ENCODE peak calls at places on chromosomes 6 and 20, in four cellular contexts. S, D, N and P are unnamed samples.

GRCh38 chr20:10672579-10673127 is 1.1 kb downstream of the JAG1 start:
- DNase-seq in S (peak), D (peak), N (no peak), P (no peak)

GRCh38 chr6:41214559-41215238 is 13.4 kb upstream of the TREML4 start:
- DNase-seq in S (peak), D (no peak), N (no peak), P (no peak)

GRCh38 chr6:2531426-2532208 is 219.1 kb downstream of the MYLK4 start:
- DNase-seq in S (peak), D (no peak), N (peak), P (peak)

GRCh38 chr20:56017560-56017959 is 12.2 kb upstream of the CBLN4 start:
- DNase-seq in S (no peak), D (no peak), N (peak), P (no peak)

GRCh38 chr20:6708010-6708409 is 59.5 kb upstream of the BMP2 start:
- DNase-seq in S (peak), D (no peak), N (peak), P (peak)

GRCh38 chr6:53526000-53526399 is 18.9 kb downstream of the GCLC start:
- DNase-seq in S (no peak), D (no peak), N (peak), P (no peak)

GRCh38 chr6:16758163-16758975 is 2.9 kb downstream of the ATXN1 start:
- DNase-seq in S (peak), D (peak), N (no peak), P (peak)

GRCh38 chr6:169650241-169650958 is 51.4 kb downstream of the WDR27 start:
- DNase-seq in S (no peak), D (no peak), N (no peak), P (no peak)

GRCh38 chr20:54622338-54623280 is 147.2 kb downstream of the DOK5 start:
- DNase-seq in S (no peak), D (no peak), N (no peak), P (no peak)

GRCh38 chr20:42749548-42749947 is 440.2 kb downstream of the PTPRT start:
- DNase-seq in S (peak), D (no peak), N (no peak), P (no peak)

GRCh38 chr20:62617711-62618483 is 24.4 kb upstream of the SLCO4A1 start:
- DNase-seq in S (peak), D (peak), N (peak), P (no peak)

GRCh38 chr20:14384820-14385740 is 47.7 kb upstream of the FLRT3 start:
- DNase-seq in S (no peak), D (no peak), N (no peak), P (no peak)

GRCh38 chr20:10185741-10186558 is 32.7 kb upstream of the SNAP25 start:
- DNase-seq in S (peak), D (no peak), N (peak), P (no peak)

GRCh38 chr6:39088331-39088730 is 26.7 kb downstream of the SAYSD1 start:
- DNase-seq in S (peak), D (peak), N (peak), P (peak)

GRCh38 chr6:157669747-157670216 is 153.3 kb upstream of the SNX9 start:
- DNase-seq in S (peak), D (peak), N (peak), P (no peak)

GRCh38 chr20:62489186-62489939 is 13.6 kb upstream of the GATA5 start:
- DNase-seq in S (peak), D (no peak), N (peak), P (peak)